ENCODE peak calls at places on chromosomes 16 and 17, in eight cellular contexts. R is right lobe of liver, C is HAP-1, X is Caco-2, I is PC-9, T is right cardiac atrium, V is neuronal stem cell, Q is lower lobe of right lung. D is an unnamed sample.

GRCh38 chr17:32523017-32523680 is 36.4 kb downstream of the CDK5R1 start:
- DNase-seq in R (no peak), C (no peak), X (no peak), I (no peak), T (no peak), V (no peak), Q (no peak), D (no peak)

GRCh38 chr17:17691468-17692263 is 10.4 kb downstream of the RAI1 start:
- DNase-seq in R (no peak), C (peak; percentile 51), X (no peak), I (peak; percentile 27), T (peak; percentile 72), V (no peak), Q (no peak), D (no peak)

GRCh38 chr16:74169687-74170522 is 126.7 kb upstream of the PSMD7 start:
- DNase-seq in R (no peak), C (no peak), X (no peak), I (no peak), T (no peak), V (no peak), Q (no peak), D (no peak)

GRCh38 chr17:58172369-58173071 is 5.7 kb downstream of the OR4D2 start:
- DNase-seq in R (no peak), C (peak; percentile 33), X (peak; percentile 58), I (no peak), T (no peak), V (peak; percentile 6), Q (no peak), D (no peak)

GRCh38 chr17:44086364-44087311 is 16.1 kb downstream of the G6PC3 start:
- DNase-seq in R (no peak), C (peak; percentile 65), X (peak; percentile 44), I (peak; percentile 58), T (no peak), V (peak; percentile 56), Q (no peak), D (peak; percentile 62)

GRCh38 chr17:80433916-80434666 is 19.1 kb downstream of the ENDOV start:
- DNase-seq in R (no peak), C (no peak), X (no peak), I (no peak), T (peak; percentile 7), V (no peak), Q (no peak), D (no peak)

GRCh38 chr16:5639531-5639930 is 541.9 kb upstream of the EEF2KMT start:
- DNase-seq in R (no peak), C (no peak), X (no peak), I (no peak), T (no peak), V (no peak), Q (no peak), D (no peak)

GRCh38 chr17:66508896-66509843 is 206.8 kb downstream of the PRKCA start:
- DNase-seq in R (peak; percentile 70), C (no peak), X (no peak), I (peak; percentile 34), T (no peak), V (no peak), Q (peak; percentile 51), D (no peak)

GRCh38 chr16:47713225-47713595 is 252.1 kb downstream of the PHKB start:
- DNase-seq in R (no peak), C (no peak), X (no peak), I (peak; percentile 31), T (no peak), V (no peak), Q (no peak), D (peak; percentile 11)

GRCh38 chr17:76548378-76549214 is 8.8 kb downstream of the PRCD start:
- DNase-seq in R (no peak), C (no peak), X (no peak), I (no peak), T (peak; percentile 30), V (no peak), Q (no peak), D (no peak)

GRCh38 chr17:79741401-79741750 is 10.6 kb downstream of the ENPP7 start:
- DNase-seq in R (no peak), C (no peak), X (no peak), I (no peak), T (no peak), V (no peak), Q (no peak), D (no peak)

GRCh38 chr17:6170349-6170748 is 100.2 kb downstream of the WSCD1 start:
- DNase-seq in R (no peak), C (no peak), X (no peak), I (no peak), T (no peak), V (no peak), Q (no peak), D (no peak)

GRCh38 chr17:11909348-11909747 is 87.9 kb downstream of the ZNF18 start:
- DNase-seq in R (no peak), C (no peak), X (no peak), I (no peak), T (no peak), V (no peak), Q (no peak), D (no peak)

GRCh38 chr16:57555831-57556230 is 13.4 kb downstream of the ADGRG5 start:
- DNase-seq in R (peak; percentile 6), C (no peak), X (no peak), I (no peak), T (no peak), V (no peak), Q (no peak), D (no peak)

GRCh38 chr16:50360779-50361178 is 8.0 kb downstream of the BRD7 start:
- DNase-seq in R (no peak), C (no peak), X (no peak), I (no peak), T (no peak), V (no peak), Q (no peak), D (no peak)

GRCh38 chr16:11312718-11313492 is 31.8 kb upstream of the PRM1 start:
- DNase-seq in R (no peak), C (peak; percentile 76), X (peak; percentile 82), I (peak; percentile 84), T (no peak), V (no peak), Q (no peak), D (peak; percentile 52)

GRCh38 chr16:85271198-85271597 is 158.9 kb upstream of the CIBAR2 start:
- DNase-seq in R (no peak), C (no peak), X (no peak), I (no peak), T (no peak), V (no peak), Q (no peak), D (no peak)

GRCh38 chr17:49414271-49414621 is 436 bp downstream of the PHB1 start:
- DNase-seq in R (no peak), C (peak; percentile 33), X (no peak), I (no peak), T (no peak), V (no peak), Q (no peak), D (no peak)

GRCh38 chr17:81667754-81668153 is 1.2 kb downstream of the CCDC137 start:
- DNase-seq in R (no peak), C (peak; percentile 54), X (no peak), I (no peak), T (peak; percentile 49), V (no peak), Q (no peak), D (no peak)
- H3K4me3 ChIP-seq in R (peak overlapping the region; percentile 98), C (peak overlapping the region; percentile 87), X (no peak overlapping the region), I (peak overlapping the region; percentile 86), T (no peak overlapping the region), V (no peak overlapping the region), Q (peak overlapping the region; percentile 100), D (no peak overlapping the region)

GRCh38 chr17:71269201-71269600 is 851.6 kb upstream of the SOX9 start:
- DNase-seq in R (no peak), C (no peak), X (no peak), I (no peak), T (no peak), V (no peak), Q (no peak), D (no peak)

GRCh38 chr17:71267668-71268067 is 853.2 kb upstream of the SOX9 start:
- DNase-seq in R (no peak), C (no peak), X (no peak), I (no peak), T (no peak), V (no peak), Q (no peak), D (no peak)

GRCh38 chr17:71276071-71276470 is 844.7 kb upstream of the SOX9 start:
- DNase-seq in R (no peak), C (no peak), X (no peak), I (no peak), T (no peak), V (no peak), Q (no peak), D (no peak)

GRCh38 chr17:71273451-71273850 is 847.4 kb upstream of the SOX9 start:
- DNase-seq in R (no peak), C (no peak), X (no peak), I (no peak), T (no peak), V (no peak), Q (no peak), D (peak; percentile 22)
- H3K27me3 ChIP-seq in R (no peaks in the 10 kb centered on the region), C (no peaks in the 10 kb centered on the region), X (no peaks in the 10 kb centered on the region), I (no peaks in the 10 kb centered on the region), T (no peaks in the 10 kb centered on the region), V (no peaks in the 10 kb centered on the region), Q (no peaks in the 10 kb centered on the region), D (no peaks in the 10 kb centered on the region)

GRCh38 chr16:86647561-86647960 is 69.2 kb downstream of the FOXL1 start:
- DNase-seq in R (no peak), C (no peak), X (no peak), I (no peak), T (no peak), V (no peak), Q (no peak), D (no peak)
- H3K4me3 ChIP-seq in R (no peak overlapping the region), C (no peak overlapping the region), X (no peak overlapping the region), I (no peak overlapping the region), T (no peak overlapping the region), V (no peak overlapping the region), Q (no peak overlapping the region), D (no peak overlapping the region)

DNA sequence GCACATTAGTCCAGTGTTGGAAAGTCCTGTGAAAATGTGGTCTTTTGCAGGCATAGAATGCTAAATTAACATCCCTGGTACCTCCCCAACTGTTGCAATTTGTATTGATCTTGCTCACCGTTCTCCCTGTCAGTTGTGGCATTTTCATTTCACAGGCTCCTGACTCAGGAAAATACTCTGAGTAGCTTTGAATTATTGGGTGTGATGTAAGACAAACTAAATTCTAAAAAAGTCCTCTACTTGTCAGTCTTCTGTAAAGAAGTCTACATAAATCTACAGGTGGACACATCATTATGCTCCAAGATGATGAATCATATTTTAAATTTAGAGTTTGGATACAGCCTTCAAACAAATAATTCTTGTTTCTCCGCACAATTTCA is 47.2 kb downstream of the MARCHF10 start:
- DNase-seq in R (no peak), C (no peak), X (no peak), I (no peak), T (no peak), V (no peak), Q (no peak), D (no peak)
- H3K27me3 ChIP-seq in R (no peaks in the 10 kb centered on the region), C (no peaks in the 10 kb centered on the region), X (no peaks in the 10 kb centered on the region), I (no peaks in the 10 kb centered on the region), T (no peaks in the 10 kb centered on the region), V (no peaks in the 10 kb centered on the region), Q (no peaks in the 10 kb centered on the region), D (no peaks in the 10 kb centered on the region)